ENCODE peak calls at places on chromosomes 2 and 18, in four cellular contexts. U is astrocyte of the spinal cord, C is epithelial cell of esophagus, K is AG04450. T is an unnamed sample.

GRCh38 chr2:14223576-14223975 is 408.9 kb upstream of the LRATD1 start:
- DNase-seq in U (no peak), C (peak), K (no peak), T (no peak)

GRCh38 chr2:71346065-71346464 is 14.5 kb downstream of the ZNF638 start:
- DNase-seq in U (no peak), C (no peak), K (no peak), T (no peak)

GRCh38 chr2:88711897-88712296 is 20.4 kb downstream of the RPIA start:
- DNase-seq in U (no peak), C (peak), K (no peak), T (no peak)

GRCh38 chr2:232496508-232497373 is 9.1 kb upstream of the ECEL1 start:
- DNase-seq in U (no peak), C (no peak), K (no peak), T (no peak)

GRCh38 chr2:233977296-233977837 is 60.2 kb downstream of the TRPM8 start:
- DNase-seq in U (no peak), C (no peak), K (no peak), T (no peak)

GRCh38 chr2:190819835-190820234 is 60.8 kb upstream of the GLS start:
- DNase-seq in U (peak), C (peak), K (peak), T (no peak)

GRCh38 chr2:102615620-102616436 is 3.5 kb upstream of the SLC9A2 start:
- DNase-seq in U (peak), C (peak), K (peak), T (peak)

GRCh38 chr2:171512683-171513082 is 9.6 kb upstream of the CYBRD1 start:
- DNase-seq in U (no peak), C (no peak), K (no peak), T (no peak)

GRCh38 chr18:55665506-55665905 is 77.5 kb upstream of the TCF4 start:
- DNase-seq in U (no peak), C (no peak), K (no peak), T (no peak)

GRCh38 chr2:73561422-73561821 is 80.8 kb downstream of the NAT8 start:
- DNase-seq in U (peak), C (peak), K (no peak), T (no peak)

GRCh38 chr2:210167227-210167626 is 4.0 kb downstream of the KANSL1L start:
- DNase-seq in U (peak), C (no peak), K (no peak), T (no peak)

GRCh38 chr2:117470311-117471095 is 344.0 kb upstream of the DDX18 start:
- DNase-seq in U (no peak), C (peak), K (no peak), T (no peak)

GRCh38 chr2:157442136-157442535 is 1.8 kb downstream of the CYTIP start:
- DNase-seq in U (no peak), C (no peak), K (no peak), T (no peak)

GRCh38 chr2:39379643-39380524 is 57.2 kb downstream of the MAP4K3 start:
- DNase-seq in U (peak), C (peak), K (peak), T (no peak)

GRCh38 chr2:172380436-172381274 is 46.7 kb upstream of the ITGA6 start:
- DNase-seq in U (peak), C (no peak), K (no peak), T (no peak)

GRCh38 chr2:126518206-126518605 is 137.8 kb upstream of the GYPC start:
- DNase-seq in U (no peak), C (no peak), K (no peak), T (no peak)

GRCh38 chr2:222904557-222905258 is 43.9 kb downstream of the ACSL3 start:
- DNase-seq in U (peak), C (peak), K (peak), T (no peak)

GRCh38 chr2:85933753-85934594 is 45.2 kb upstream of the ST3GAL5 start:
- DNase-seq in U (peak), C (peak), K (no peak), T (no peak)

GRCh38 chr18:79944126-79944731 is 7.2 kb downstream of the SLC66A2 start:
- DNase-seq in U (peak), C (no peak), K (no peak), T (no peak)

GRCh38 chr2:212537311-212538155 is 1.1 kb downstream of the ERBB4 start:
- DNase-seq in U (no peak), C (peak), K (no peak), T (no peak)

GRCh38 chr18:1394966-1395365 is 490.3 kb downstream of the ADCYAP1 start:
- DNase-seq in U (no peak), C (no peak), K (no peak), T (no peak)

GRCh38 chr2:191653669-191654402 is 24.1 kb upstream of the NABP1 start:
- DNase-seq in U (no peak), C (no peak), K (no peak), T (no peak)

GRCh38 chr2:164697688-164698290 is 76.5 kb upstream of the GRB14 start:
- DNase-seq in U (peak), C (peak), K (no peak), T (no peak)

GRCh38 chr2:118763797-118764196 is 83.7 kb downstream of the EN1 start:
- DNase-seq in U (peak), C (peak), K (no peak), T (no peak)

GRCh38 chr2:65317841-65318240 is 90.2 kb downstream of the ACTR2 start:
- DNase-seq in U (no peak), C (peak), K (no peak), T (no peak)

GRCh38 chr2:230661072-230661957 is 51.3 kb upstream of the CAB39 start:
- DNase-seq in U (no peak), C (no peak), K (no peak), T (no peak)

GRCh38 chr2:150459281-150459680 is 28.2 kb downstream of the RND3 start:
- DNase-seq in U (peak), C (no peak), K (no peak), T (no peak)

T was measured in GM12892.